ENCODE peak calls at places on chromosome 7, in five cellular contexts. A is stimulated activated CD8-positive, alpha-beta memory T cell treated with anti-CD3 and anti-CD28 coated beads, Interleukin-7, amount 100 ng/mL, for 24 hours; V is GM10248; T is WTC11; H is endothelial cell. Y is an unnamed sample.
A peak's percentile ranks its signal among the peaks of the same experiment; 100 is the strongest.

GRCh38 chr7:100215895-100216294 is 3.9 kb upstream of the PVRIG start:
- DNase-seq in A (no peak), V (no peak), T (no peak), H (no peak), Y (no peak)

GRCh38 chr7:34830390-34830789 is 172.4 kb downstream of the NPSR1 start:
- DNase-seq in A (no peak), V (no peak), T (no peak), H (no peak), Y (no peak)

GRCh38 chr7:36083626-36084380 is 69.3 kb upstream of the EEPD1 start:
- DNase-seq in A (no peak), V (no peak), T (no peak), H (no peak), Y (no peak)

GRCh38 chr7:93117852-93118530 is at the start of gene SAMD9:
- DNase-seq in A (peak; percentile 16), V (peak; percentile 76), T (no peak), H (no peak), Y (peak; percentile 89)

GRCh38 chr7:41058986-41059741 is 643.7 kb downstream of the INHBA start:
- DNase-seq in A (no peak), V (no peak), T (peak; percentile 44), H (no peak), Y (no peak)

GRCh38 chr7:31443457-31443856 is 70.4 kb upstream of the ITPRID1 start:
- DNase-seq in A (no peak), V (peak; percentile 42), T (no peak), H (no peak), Y (peak; percentile 20)

GRCh38 chr7:95596183-95597135 is at the start of gene PDK4:
- DNase-seq in A (no peak), V (no peak), T (peak; percentile 67), H (peak; percentile 37), Y (no peak)

GRCh38 chr7:156224441-156225225 is 412.4 kb upstream of the SHH start:
- DNase-seq in A (no peak), V (no peak), T (no peak), H (no peak), Y (no peak)